ENCODE peak calls at places on chromosomes 5 and 9, in four cellular contexts. W is Jurkat, Clone E6-1; J is GM13977; B is T-helper 9 cell. M is an unnamed sample.

GRCh38 chr9:84139296-84140100 is 158.9 kb downstream of the RMI1 start:
- DNase-seq in W (no peak), B (no peak), J (no peak), M (no peak)

GRCh38 chr5:88544131-88544530 is 275.5 kb upstream of the TMEM161B start:
- DNase-seq in B (no peak), J (no peak), W (no peak), M (no peak)

GRCh38 chr9:90956026-90956810 is 154.6 kb downstream of the SYK start:
- DNase-seq in B (no peak), W (no peak), J (no peak), M (no peak)

GRCh38 chr9:31336841-31337240 is 1047.6 kb upstream of the ACO1 start:
- DNase-seq in B (no peak), W (no peak), J (no peak), M (no peak)

GRCh38 chr9:6641961-6642360 is 3.6 kb downstream of the GLDC start:
- DNase-seq in W (no peak), J (no peak), B (no peak), M (no peak)

GRCh38 chr9:105132006-105132405 is 112.4 kb upstream of the SLC44A1 start:
- DNase-seq in W (no peak), B (no peak), J (no peak), M (no peak)

GRCh38 chr5:58543723-58544122 is 39.2 kb upstream of the RAB3C start:
- DNase-seq in J (no peak), B (no peak), W (no peak), M (no peak)

GRCh38 chr9:136567651-136568287 is 21.9 kb upstream of the NOTCH1 start:
- DNase-seq in B (no peak), J (no peak), W (no peak), M (no peak)

GRCh38 chr5:168651654-168652053 is 72.5 kb upstream of the PANK3 start:
- DNase-seq in B (no peak), W (no peak), J (no peak), M (no peak)

GRCh38 chr5:1368756-1369155 is 23.9 kb upstream of the CLPTM1L start:
- DNase-seq in B (no peak), W (no peak), J (no peak), M (no peak)

GRCh38 chr5:111353035-111353434 is 128.9 kb downstream of the CAMK4 start:
- DNase-seq in J (no peak), B (no peak), W (no peak), M (no peak)

GRCh38 chr9:131721096-131721495 is 18.8 kb downstream of the RAPGEF1 start:
- DNase-seq in B (no peak), J (no peak), W (no peak), M (no peak)

GRCh38 chr9:33393581-33393980 is 8.8 kb downstream of the AQP7 start:
- DNase-seq in J (no peak), B (no peak), W (no peak), M (no peak)

GRCh38 chr5:610744-611730 is 1.1 kb upstream of the CEP72 start:
- DNase-seq in J (no peak), W (no peak), B (no peak), M (no peak)

GRCh38 chr9:33698267-33698666 is 97.1 kb upstream of the PRSS3 start:
- DNase-seq in W (no peak), J (no peak), B (no peak), M (no peak)

GRCh38 chr9:111966851-111967250 is 70.2 kb downstream of the UGCG start:
- DNase-seq in J (no peak), W (no peak), B (no peak), M (no peak)

GRCh38 chr5:141349917-141350619 is at the start of gene PCDHGB1:
- DNase-seq in B (peak; percentile 22), J (peak; percentile 77), W (no peak), M (no peak)

GRCh38 chr9:93058357-93059096 is at the start of gene SUSD3:
- DNase-seq in J (peak; percentile 92), W (no peak), B (peak; percentile 55), M (peak; percentile 88)

GRCh38 chr9:78620764-78621163 is 323.8 kb downstream of the PSAT1 start:
- DNase-seq in B (no peak), J (no peak), W (no peak), M (no peak)

GRCh38 chr9:27365977-27366376 is 69.0 kb upstream of the EQTN start:
- DNase-seq in B (no peak), J (peak; percentile 45), W (peak; percentile 83), M (peak; percentile 36)